ENCODE peak calls at places on chromosomes 4 and X, in five cellular contexts. One of them, this sample, is unnamed.

GRCh38 chr4:128517739-128518510 is 230.3 kb upstream of the PGRMC2 start:
- DNase-seq in colonic mucosa: peak
- DNase-seq in A549: peak
- DNase-seq in AG09309: peak
- DNase-seq in heart right ventricle: peak
- DNase-seq in this sample: no peak

GRCh38 chrX:7083468-7084396 is 63.8 kb upstream of the STS start:
- DNase-seq in AG09309: peak
- DNase-seq in colonic mucosa: no peak
- DNase-seq in heart right ventricle: no peak
- DNase-seq in A549: peak
- DNase-seq in this sample: no peak

GRCh38 chr4:156773648-156774357 is 197.8 kb downstream of the PDGFC start:
- DNase-seq in A549: peak
- DNase-seq in AG09309: no peak
- DNase-seq in heart right ventricle: no peak
- DNase-seq in colonic mucosa: no peak
- DNase-seq in this sample: no peak

GRCh38 chr4:95571577-95571976 is 22.8 kb upstream of the UNC5C start:
- DNase-seq in heart right ventricle: no peak
- DNase-seq in A549: no peak
- DNase-seq in colonic mucosa: no peak
- DNase-seq in AG09309: no peak
- DNase-seq in this sample: no peak

GRCh38 chr4:81732980-81733379 is 261.3 kb upstream of the RASGEF1B start:
- DNase-seq in colonic mucosa: no peak
- DNase-seq in A549: no peak
- DNase-seq in AG09309: no peak
- DNase-seq in heart right ventricle: no peak
- DNase-seq in this sample: no peak

GRCh38 chr4:132003593-132003992 is 1145.5 kb upstream of the PCDH10 start:
- DNase-seq in A549: no peak
- DNase-seq in heart right ventricle: no peak
- DNase-seq in colonic mucosa: no peak
- DNase-seq in AG09309: no peak
- DNase-seq in this sample: no peak

GRCh38 chr4:8281519-8282133 is 12.1 kb downstream of the HTRA3 start:
- DNase-seq in heart right ventricle: peak
- DNase-seq in A549: no peak
- DNase-seq in AG09309: peak
- DNase-seq in colonic mucosa: peak
- DNase-seq in this sample: no peak

GRCh38 chrX:2507904-2508630 is 7.3 kb upstream of the DHRSX start:
- DNase-seq in A549: no peak
- DNase-seq in colonic mucosa: peak
- DNase-seq in heart right ventricle: no peak
- DNase-seq in AG09309: no peak
- DNase-seq in this sample: no peak

GRCh38 chr4:177108708-177109107 is 201.0 kb upstream of the NEIL3 start:
- DNase-seq in A549: peak
- DNase-seq in AG09309: no peak
- DNase-seq in heart right ventricle: no peak
- DNase-seq in colonic mucosa: no peak
- DNase-seq in this sample: no peak

GRCh38 chrX:34656842-34657780 is at the start of gene TMEM47:
- DNase-seq in AG09309: peak
- DNase-seq in A549: peak
- DNase-seq in heart right ventricle: peak
- DNase-seq in colonic mucosa: peak
- DNase-seq in this sample: peak

GRCh38 chr4:145939241-145939640 is 618 bp upstream of the ZNF827 start:
- DNase-seq in colonic mucosa: no peak
- DNase-seq in heart right ventricle: no peak
- DNase-seq in A549: no peak
- DNase-seq in AG09309: no peak
- DNase-seq in this sample: no peak

GRCh38 chr4:100287569-100287968 is 97.3 kb upstream of the DDIT4L start:
- DNase-seq in AG09309: no peak
- DNase-seq in heart right ventricle: no peak
- DNase-seq in A549: no peak
- DNase-seq in colonic mucosa: no peak
- DNase-seq in this sample: no peak

GRCh38 chr4:41069268-41069667 is 145.1 kb downstream of the APBB2 start:
- DNase-seq in A549: no peak
- DNase-seq in AG09309: no peak
- DNase-seq in heart right ventricle: no peak
- DNase-seq in colonic mucosa: no peak
- DNase-seq in this sample: no peak

GRCh38 chr4:42656986-42657792 is at the start of gene ATP8A1:
- DNase-seq in colonic mucosa: peak
- DNase-seq in heart right ventricle: peak
- DNase-seq in A549: peak
- DNase-seq in AG09309: peak
- DNase-seq in this sample: peak

GRCh38 chr4:184347251-184348239 is 126.8 kb downstream of the IRF2 start:
- DNase-seq in A549: peak
- DNase-seq in heart right ventricle: no peak
- DNase-seq in AG09309: no peak
- DNase-seq in colonic mucosa: peak
- DNase-seq in this sample: no peak

GRCh38 chr4:40722576-40723161 is 27.1 kb upstream of the NSUN7 start:
- DNase-seq in AG09309: no peak
- DNase-seq in colonic mucosa: peak
- DNase-seq in heart right ventricle: no peak
- DNase-seq in A549: peak
- DNase-seq in this sample: no peak

GRCh38 chrX:108464604-108465003 is 25.0 kb downstream of the COL4A5 start:
- DNase-seq in heart right ventricle: no peak
- DNase-seq in AG09309: no peak
- DNase-seq in colonic mucosa: no peak
- DNase-seq in A549: no peak
- DNase-seq in this sample: no peak

GRCh38 chrX:26909728-26910127 is 553.4 kb downstream of the PPP4R3C start:
- DNase-seq in colonic mucosa: no peak
- DNase-seq in AG09309: no peak
- DNase-seq in heart right ventricle: no peak
- DNase-seq in A549: no peak
- DNase-seq in this sample: no peak

GRCh38 chr4:38210396-38211114 is 250.4 kb downstream of the PTTG2 start:
- DNase-seq in heart right ventricle: no peak
- DNase-seq in AG09309: no peak
- DNase-seq in A549: no peak
- DNase-seq in colonic mucosa: no peak
- DNase-seq in this sample: no peak

GRCh38 chrX:25191403-25191802 is 175.6 kb upstream of the ARX start:
- DNase-seq in heart right ventricle: no peak
- DNase-seq in colonic mucosa: no peak
- DNase-seq in AG09309: no peak
- DNase-seq in A549: peak
- DNase-seq in this sample: no peak

GRCh38 chrX:147910607-147911006 is 1.1 kb upstream of the FMR1 start:
- DNase-seq in A549: no peak
- DNase-seq in AG09309: no peak
- DNase-seq in colonic mucosa: no peak
- DNase-seq in heart right ventricle: no peak
- DNase-seq in this sample: no peak

GRCh38 chr4:7158081-7158750 is 34.1 kb upstream of the SORCS2 start:
- DNase-seq in AG09309: no peak
- DNase-seq in colonic mucosa: peak
- DNase-seq in A549: no peak
- DNase-seq in heart right ventricle: no peak
- DNase-seq in this sample: no peak

GRCh38 chr4:181821039-181822004 is 421.9 kb upstream of the TENM3 start:
- DNase-seq in heart right ventricle: no peak
- DNase-seq in A549: no peak
- DNase-seq in colonic mucosa: no peak
- DNase-seq in AG09309: peak
- DNase-seq in this sample: no peak

GRCh38 chrX:154979671-154980070 is 42.9 kb downstream of the F8 start:
- DNase-seq in A549: no peak
- DNase-seq in heart right ventricle: no peak
- DNase-seq in AG09309: no peak
- DNase-seq in colonic mucosa: no peak
- DNase-seq in this sample: no peak

GRCh38 chr4:174490356-174490969 is 31.8 kb downstream of the HPGD start:
- DNase-seq in AG09309: no peak
- DNase-seq in heart right ventricle: no peak
- DNase-seq in colonic mucosa: no peak
- DNase-seq in A549: peak
- DNase-seq in this sample: no peak

GRCh38 chr4:94126669-94127068 is 81.0 kb upstream of the SMARCAD1 start:
- DNase-seq in AG09309: no peak
- DNase-seq in heart right ventricle: no peak
- DNase-seq in colonic mucosa: no peak
- DNase-seq in A549: peak
- DNase-seq in this sample: no peak

DNA sequence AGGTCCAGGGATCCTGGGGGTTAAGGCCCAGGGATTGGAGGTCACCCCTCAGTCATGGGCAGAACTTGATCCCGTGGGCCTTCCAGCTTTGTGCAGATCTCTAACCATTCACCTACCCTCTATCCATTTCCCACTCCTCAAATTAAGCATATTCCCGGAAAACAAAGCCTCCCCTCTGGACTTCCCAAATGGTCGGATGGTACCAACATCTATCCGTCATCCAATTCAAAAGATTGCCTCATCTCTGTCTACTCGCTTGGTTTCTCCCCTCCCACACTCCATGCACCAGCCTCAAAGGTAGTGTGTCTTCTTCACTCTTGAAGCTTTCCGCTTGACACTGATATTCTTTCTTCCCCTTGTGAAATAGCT is 473 bp upstream of the BCLAF3 start:
- DNase-seq in AG09309: no peak
- DNase-seq in colonic mucosa: no peak
- DNase-seq in A549: no peak
- DNase-seq in heart right ventricle: no peak
- DNase-seq in this sample: no peak
- TF ChIP-seq CTCF in AG09309: no peak
- TF ChIP-seq CTCF in colonic mucosa: peak
- TF ChIP-seq CTCF in A549: no peak
- TF ChIP-seq CTCF in heart right ventricle: no peak
- TF ChIP-seq CTCF in this sample: no peak

GRCh38 chr4:30716158-30716557 is 4.0 kb upstream of the PCDH7 start:
- DNase-seq in AG09309: no peak
- DNase-seq in A549: peak
- DNase-seq in heart right ventricle: no peak
- DNase-seq in colonic mucosa: no peak
- DNase-seq in this sample: no peak
- H3K4me3 ChIP-seq in AG09309: peak
- H3K4me3 ChIP-seq in A549: peak
- H3K4me3 ChIP-seq in heart right ventricle: peak
- H3K4me3 ChIP-seq in colonic mucosa: no peak
- H3K4me3 ChIP-seq in this sample: peak

DNA sequence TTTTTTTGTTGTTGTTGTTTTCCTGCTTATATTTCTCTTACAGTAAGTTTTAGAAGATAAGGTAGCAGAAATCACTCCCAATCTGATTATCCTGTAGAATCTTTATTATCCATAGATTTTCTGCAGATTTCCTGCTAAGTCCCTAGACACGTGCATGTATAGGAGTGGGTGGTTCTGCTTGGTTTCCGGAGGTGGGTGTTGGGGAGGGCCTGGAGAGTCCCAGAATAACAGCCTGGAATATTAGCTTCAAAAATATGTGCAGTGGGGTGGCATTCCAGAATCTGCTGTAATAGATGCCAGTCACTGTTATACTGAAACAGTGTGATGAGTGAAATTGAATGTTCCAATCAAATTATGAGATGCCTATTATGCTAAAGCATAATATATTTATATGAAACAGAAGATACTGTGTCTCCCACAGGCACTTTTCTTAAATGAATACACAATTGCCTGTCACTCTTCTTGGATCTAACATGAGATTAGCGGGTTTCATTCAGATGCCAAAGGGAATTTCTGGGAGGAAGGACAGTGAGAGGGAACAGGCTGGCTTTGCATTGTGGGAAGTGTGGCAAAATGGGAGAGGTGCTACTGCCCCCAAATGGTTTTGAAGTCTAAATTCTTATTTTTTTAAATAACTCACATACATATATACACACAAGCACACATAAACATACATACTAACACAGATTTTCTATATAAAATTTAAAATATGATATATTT is 37.6 kb downstream of the C4orf50 start:
- DNase-seq in A549: peak
- DNase-seq in AG09309: no peak
- DNase-seq in colonic mucosa: no peak
- DNase-seq in heart right ventricle: no peak
- DNase-seq in this sample: no peak
- TF ChIP-seq CTCF in A549: no peak
- TF ChIP-seq CTCF in AG09309: no peak
- TF ChIP-seq CTCF in colonic mucosa: no peak
- TF ChIP-seq CTCF in heart right ventricle: no peak
- TF ChIP-seq CTCF in this sample: no peak

GRCh38 chrX:48833531-48834138 is 1.8 kb downstream of the PCSK1N start:
- DNase-seq in A549: peak
- DNase-seq in colonic mucosa: no peak
- DNase-seq in AG09309: no peak
- DNase-seq in heart right ventricle: no peak
- DNase-seq in this sample: no peak

GRCh38 chrX:48834383-48834709 is 1.1 kb downstream of the PCSK1N start:
- DNase-seq in heart right ventricle: no peak
- DNase-seq in A549: peak
- DNase-seq in AG09309: no peak
- DNase-seq in colonic mucosa: no peak
- DNase-seq in this sample: no peak

GRCh38 chrX:48831136-48831908 is 4.1 kb downstream of the PCSK1N start:
- DNase-seq in heart right ventricle: no peak
- DNase-seq in AG09309: no peak
- DNase-seq in colonic mucosa: no peak
- DNase-seq in A549: no peak
- DNase-seq in this sample: no peak

GRCh38 chrX:48831909-48832291 is 3.5 kb downstream of the PCSK1N start:
- DNase-seq in colonic mucosa: no peak
- DNase-seq in AG09309: no peak
- DNase-seq in heart right ventricle: no peak
- DNase-seq in A549: no peak
- DNase-seq in this sample: no peak

DNA sequence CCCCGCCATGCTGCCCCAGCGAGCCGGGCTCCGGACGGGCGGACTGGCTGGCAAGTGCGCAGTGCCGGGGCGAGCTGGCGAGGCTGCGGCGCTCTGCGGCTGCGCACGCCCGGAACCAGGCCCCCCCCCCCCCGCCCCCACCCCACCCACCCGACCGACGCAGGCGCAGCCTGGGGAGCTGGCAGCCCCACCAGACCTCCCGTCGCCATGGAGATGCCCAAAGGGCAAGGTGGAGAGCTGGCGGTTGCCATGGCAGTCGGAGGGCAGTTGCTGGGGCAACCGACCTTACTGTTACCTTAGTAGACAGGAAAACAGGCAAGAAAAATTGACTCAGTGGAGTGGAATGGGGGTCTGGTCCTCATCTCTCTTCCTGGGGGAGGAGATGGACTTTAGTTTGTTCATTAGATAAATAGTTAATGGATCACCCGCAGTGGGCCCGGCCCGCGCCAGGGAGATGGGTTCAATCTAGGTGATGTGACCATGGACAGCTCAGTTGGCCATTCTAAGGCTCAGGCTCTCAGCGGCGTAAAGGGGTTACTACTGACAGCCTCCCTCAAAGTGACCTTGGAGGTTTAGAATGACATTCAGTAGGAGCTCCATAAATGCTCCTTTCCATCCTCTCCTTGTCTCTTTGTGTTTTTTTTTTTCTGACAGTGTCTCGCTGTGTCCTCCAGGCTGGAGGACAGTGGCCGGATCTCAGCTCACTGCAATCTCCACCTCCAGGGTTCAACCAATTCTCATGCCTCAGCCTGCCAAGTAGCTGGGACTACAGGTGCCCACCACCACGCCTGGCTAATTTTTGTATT is at the start of gene PCSK1N:
- DNase-seq in A549: peak
- DNase-seq in colonic mucosa: no peak
- DNase-seq in heart right ventricle: no peak
- DNase-seq in AG09309: no peak
- DNase-seq in this sample: no peak
- H3K4me3 ChIP-seq in A549: peak
- H3K4me3 ChIP-seq in colonic mucosa: no peak
- H3K4me3 ChIP-seq in heart right ventricle: peak
- H3K4me3 ChIP-seq in AG09309: no peak
- H3K4me3 ChIP-seq in this sample: peak